ENCODE peak calls at places on chromosomes 12 and 14, in seven cellular contexts. Y, R, S, K, T, I and U are unnamed samples.
A peak's percentile ranks its signal among the peaks of the same experiment; 100 is the strongest.

GRCh38 chr14:55062517-55063351 is 11.3 kb downstream of the MAPK1IP1L start:
- DNase-seq in S (no peak), T (no peak), K (no peak), Y (no peak), R (no peak), I (no peak), U (no peak)

GRCh38 chr12:19746471-19746870 is 307.2 kb downstream of the AEBP2 start:
- DNase-seq in I (no peak), K (no peak), Y (no peak), T (no peak), R (no peak), S (no peak), U (no peak)

GRCh38 chr12:3313655-3314305 is 177.2 kb upstream of the PRMT8 start:
- DNase-seq in R (no peak), I (peak; percentile 8), S (no peak), Y (peak; percentile 23), K (no peak), T (peak; percentile 28), U (no peak)

GRCh38 chr12:94186461-94187237 is 38.3 kb downstream of the PLXNC1 start:
- DNase-seq in I (no peak), T (no peak), K (no peak), S (peak; percentile 59), Y (peak; percentile 69), R (no peak), U (no peak)

GRCh38 chr12:15788266-15789214 is 648 bp downstream of the EPS8 start:
- DNase-seq in K (peak; percentile 51), R (no peak), I (no peak), S (peak; percentile 63), T (no peak), Y (peak; percentile 40), U (peak; percentile 85)

GRCh38 chr12:19710811-19711793 is 271.8 kb downstream of the AEBP2 start:
- DNase-seq in R (no peak), K (no peak), T (no peak), I (no peak), S (peak; percentile 77), Y (no peak), U (no peak)

GRCh38 chr12:106417926-106418910 is 60.7 kb downstream of the POLR3B start:
- DNase-seq in S (peak; percentile 73), K (no peak), T (peak; percentile 62), I (no peak), R (no peak), Y (peak; percentile 44), U (no peak)

GRCh38 chr14:78164226-78164853 is 5.8 kb upstream of the NRXN3 start:
- DNase-seq in K (peak; percentile 31), I (no peak), R (no peak), T (no peak), Y (no peak), S (no peak), U (no peak)

DNA sequence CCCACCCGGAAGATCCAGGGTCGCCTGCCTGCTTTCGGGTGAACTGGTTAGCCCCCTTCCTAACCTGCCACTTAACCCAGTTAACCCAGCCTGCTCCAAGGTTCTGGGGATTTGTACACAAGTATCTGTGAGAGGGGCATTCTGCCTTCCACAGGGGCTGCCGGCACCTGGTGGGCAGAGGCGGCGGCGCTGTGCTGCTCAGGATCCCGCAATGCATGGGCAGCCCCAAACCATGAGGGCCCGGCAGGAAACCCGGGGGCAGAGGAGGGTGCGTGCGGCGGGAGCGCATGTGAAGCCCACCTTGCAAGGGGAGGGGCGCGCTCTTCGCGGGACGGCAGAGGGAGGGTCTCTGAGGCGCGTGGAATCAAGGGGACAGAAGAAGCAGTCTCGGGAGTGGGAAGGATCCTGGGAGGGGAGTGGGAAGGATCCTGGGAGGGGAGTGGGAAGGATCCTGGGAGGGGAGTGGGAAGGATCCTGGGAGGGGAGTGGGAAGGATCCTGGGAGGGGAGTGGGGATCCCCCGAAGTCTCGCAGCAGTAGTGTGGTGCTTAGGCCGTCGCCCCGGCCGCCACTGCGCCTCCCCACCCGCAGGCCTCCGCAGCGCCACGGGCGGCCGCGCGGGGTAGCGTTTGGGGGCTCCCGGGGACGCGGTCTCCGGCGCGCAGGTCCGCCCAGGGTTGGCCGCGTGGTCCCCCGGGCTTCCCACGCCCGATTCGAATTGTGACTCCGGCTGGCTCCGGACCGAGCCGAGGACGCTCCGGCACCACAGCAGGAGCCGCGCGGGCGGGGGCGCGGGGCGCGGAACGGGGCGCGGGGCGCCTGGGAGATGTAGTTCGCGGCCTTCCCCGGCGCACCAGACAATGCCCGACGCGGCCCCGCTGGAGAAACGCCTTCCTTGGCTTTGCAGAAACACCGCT is 4.9 kb upstream of the MTA1 start:
- DNase-seq in I (no peak), S (peak; percentile 68), K (peak; percentile 73), T (no peak), Y (peak; percentile 73), R (peak; percentile 83), U (peak; percentile 93)
- TF ChIP-seq CTCF in I (peak; percentile 82), S (peak; percentile 54), K (peak; percentile 83), T (peak; percentile 65), Y (peak; percentile 38), R (peak; percentile 21), U (peak; percentile 72)

GRCh38 chr14:75046275-75046674 is 5.0 kb downstream of the MLH3 start:
- DNase-seq in S (no peak), Y (no peak), I (no peak), T (no peak), R (no peak), K (no peak), U (no peak)
- TF ChIP-seq CTCF in S (no peak), Y (no peak), I (no peak), T (no peak), R (no peak), K (no peak), U (no peak)

GRCh38 chr12:114396153-114396868 is 9.6 kb downstream of the TBX5 start:
- DNase-seq in R (no peak), S (no peak), K (no peak), T (peak; percentile 63), I (no peak), Y (peak; percentile 69), U (no peak)

GRCh38 chr12:114392909-114393308 is 13.0 kb downstream of the TBX5 start:
- DNase-seq in S (no peak), R (no peak), K (no peak), T (no peak), Y (no peak), I (no peak), U (no peak)

GRCh38 chr12:114395755-114396152 is 10.2 kb downstream of the TBX5 start:
- DNase-seq in Y (peak; percentile 91), K (no peak), I (no peak), T (peak; percentile 94), R (no peak), S (no peak), U (no peak)

GRCh38 chr12:114393569-114393968 is 12.4 kb downstream of the TBX5 start:
- DNase-seq in S (no peak), R (no peak), T (no peak), I (no peak), Y (no peak), K (no peak), U (no peak)

GRCh38 chr12:114391088-114391487 is 14.9 kb downstream of the TBX5 start:
- DNase-seq in K (no peak), I (no peak), T (no peak), R (no peak), Y (no peak), S (no peak), U (no peak)
- TF ChIP-seq CTCF in K (no peak), I (no peak), T (no peak), R (no peak), Y (no peak), S (no peak), U (no peak)

GRCh38 chr12:48201091-48201490 is 2.0 kb downstream of the OR10AD1 start:
- DNase-seq in Y (no peak), K (no peak), T (no peak), I (no peak), S (no peak), R (no peak), U (no peak)
- TF ChIP-seq CTCF in Y (no peak), K (no peak), T (no peak), I (no peak), S (no peak), R (no peak), U (no peak)

GRCh38 chr14:99430491-99430890 is 50.2 kb downstream of the SETD3 start:
- DNase-seq in S (no peak), R (no peak), I (no peak), K (no peak), Y (no peak), T (no peak), U (no peak)
- TF ChIP-seq CTCF in S (peak; percentile 44), R (peak; percentile 46), I (no peak), K (no peak), Y (peak; percentile 18), T (peak; percentile 62), U (peak; percentile 28)

DNA sequence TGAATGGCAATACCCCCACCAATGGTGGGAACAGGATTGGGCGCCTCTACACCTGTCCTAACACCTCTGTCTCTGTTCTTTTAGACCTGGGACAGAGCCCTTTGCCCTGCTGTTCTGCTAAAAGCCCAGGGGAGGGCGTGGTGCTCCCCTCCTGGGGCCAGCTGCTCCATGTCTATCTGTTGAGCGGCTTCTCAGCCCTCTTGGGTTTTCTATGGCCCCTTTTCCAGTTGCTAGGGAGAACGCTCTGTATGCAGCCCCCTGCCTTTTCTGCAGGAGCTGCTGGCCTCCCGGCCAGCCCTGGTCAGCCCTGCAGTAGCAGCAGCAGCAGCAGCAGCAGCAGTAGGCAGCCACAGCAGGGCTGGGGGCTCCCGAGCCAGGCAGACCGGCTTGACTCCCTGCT is 1.2 kb downstream of the RTL1 start:
- DNase-seq in S (no peak), Y (no peak), T (no peak), I (no peak), K (no peak), R (no peak), U (no peak)
- TF ChIP-seq CTCF in S (peak; percentile 24), Y (no peak), T (peak; percentile 49), I (no peak), K (no peak), R (no peak), U (peak; percentile 17)